ENCODE peak calls at places on chromosome 1, in eight cellular contexts. R is small intestine, X is Panc1, V is sigmoid colon, Q is spleen, B is neural progenitor cell, C is K562, U is SJCRH30. I is an unnamed sample.

GRCh38 chr1:67710417-67710816 is 25.4 kb downstream of the GADD45A start:
- DNase-seq in U (no peak), X (no peak), R (no peak), C (no peak), V (no peak), Q (no peak), B (no peak), I (no peak)

GRCh38 chr1:248828845-248829244 is 3.1 kb upstream of the SH3BP5L start:
- DNase-seq in V (no peak), R (no peak), B (no peak), X (no peak), C (peak; percentile 64), U (no peak), Q (no peak), I (no peak)

GRCh38 chr1:66624412-66625060 is 90.6 kb downstream of the SGIP1 start:
- DNase-seq in Q (no peak), V (no peak), R (no peak), B (no peak), C (no peak), U (no peak), X (peak; percentile 43), I (no peak)

GRCh38 chr1:41360074-41361027 is 883 bp upstream of the FOXO6 start:
- DNase-seq in U (peak; percentile 86), R (peak; percentile 52), C (no peak), X (no peak), V (no peak), B (peak; percentile 72), Q (peak; percentile 72), I (peak; percentile 68)

GRCh38 chr1:6635161-6635909 is 10.7 kb downstream of the THAP3 start:
- DNase-seq in R (no peak), B (no peak), X (no peak), V (no peak), U (no peak), C (no peak), Q (no peak), I (no peak)

GRCh38 chr1:186838380-186839076 is 9.8 kb downstream of the PLA2G4A start:
- DNase-seq in Q (no peak), C (no peak), B (no peak), X (no peak), U (no peak), R (peak; percentile 93), V (no peak), I (no peak)

GRCh38 chr1:179079113-179079761 is 2.6 kb upstream of the TOR3A start:
- DNase-seq in R (peak; percentile 77), B (peak; percentile 77), X (peak; percentile 47), C (peak; percentile 63), V (peak; percentile 74), U (peak; percentile 82), Q (no peak), I (peak; percentile 67)

GRCh38 chr1:81231729-81232038 is 569.0 kb upstream of the ADGRL2 start:
- DNase-seq in Q (no peak), B (no peak), R (no peak), U (no peak), C (no peak), X (no peak), V (no peak), I (no peak)

GRCh38 chr1:101996830-101997485 is at the start of gene OLFM3:
- DNase-seq in C (no peak), X (no peak), V (no peak), R (no peak), B (peak; percentile 94), U (peak; percentile 74), Q (peak; percentile 60), I (no peak)

GRCh38 chr1:235648954-235649721 is 446 bp downstream of the GNG4 start:
- DNase-seq in Q (peak; percentile 82), R (peak; percentile 66), U (peak; percentile 76), V (peak; percentile 64), X (no peak), C (no peak), B (peak; percentile 91), I (peak; percentile 68)

GRCh38 chr1:149888160-149888998 is 11.0 kb upstream of the BOLA1 start:
- DNase-seq in U (peak; percentile 90), Q (peak; percentile 93), C (peak; percentile 73), R (peak; percentile 90), B (peak; percentile 93), X (no peak), V (peak; percentile 94), I (peak; percentile 89)

GRCh38 chr1:11284784-11285183 is 11.8 kb downstream of the UBIAD1 start:
- DNase-seq in B (no peak), R (no peak), V (no peak), Q (no peak), C (no peak), U (no peak), X (no peak), I (no peak)

GRCh38 chr1:16248603-16249534 is 11.9 kb upstream of the CPLANE2 start:
- DNase-seq in U (peak; percentile 94), C (peak; percentile 78), R (peak; percentile 84), Q (no peak), X (no peak), B (no peak), V (peak; percentile 91), I (peak; percentile 81)

GRCh38 chr1:8702848-8703810 is 114.3 kb downstream of the RERE start:
- DNase-seq in R (peak; percentile 92), X (peak; percentile 82), V (peak; percentile 95), U (peak; percentile 95), C (peak; percentile 93), B (peak; percentile 97), Q (peak; percentile 96), I (peak; percentile 91)

GRCh38 chr1:111895456-111895855 is 94.0 kb downstream of the KCND3 start:
- DNase-seq in B (peak; percentile 30), U (peak; percentile 28), V (no peak), X (no peak), Q (no peak), R (no peak), C (no peak), I (no peak)

GRCh38 chr1:222299524-222299923 is 248.4 kb downstream of the HHIPL2 start:
- DNase-seq in R (no peak), Q (no peak), B (no peak), C (no peak), V (no peak), U (no peak), X (no peak), I (no peak)

GRCh38 chr1:167489581-167490340 is 28.6 kb downstream of the CD247 start:
- DNase-seq in U (no peak), V (no peak), B (peak; percentile 94), C (no peak), Q (no peak), R (no peak), X (no peak), I (no peak)

GRCh38 chr1:85125891-85126290 is 74.9 kb downstream of the SYDE2 start:
- DNase-seq in X (no peak), R (no peak), C (no peak), V (no peak), Q (no peak), B (no peak), U (no peak), I (no peak)

DNA sequence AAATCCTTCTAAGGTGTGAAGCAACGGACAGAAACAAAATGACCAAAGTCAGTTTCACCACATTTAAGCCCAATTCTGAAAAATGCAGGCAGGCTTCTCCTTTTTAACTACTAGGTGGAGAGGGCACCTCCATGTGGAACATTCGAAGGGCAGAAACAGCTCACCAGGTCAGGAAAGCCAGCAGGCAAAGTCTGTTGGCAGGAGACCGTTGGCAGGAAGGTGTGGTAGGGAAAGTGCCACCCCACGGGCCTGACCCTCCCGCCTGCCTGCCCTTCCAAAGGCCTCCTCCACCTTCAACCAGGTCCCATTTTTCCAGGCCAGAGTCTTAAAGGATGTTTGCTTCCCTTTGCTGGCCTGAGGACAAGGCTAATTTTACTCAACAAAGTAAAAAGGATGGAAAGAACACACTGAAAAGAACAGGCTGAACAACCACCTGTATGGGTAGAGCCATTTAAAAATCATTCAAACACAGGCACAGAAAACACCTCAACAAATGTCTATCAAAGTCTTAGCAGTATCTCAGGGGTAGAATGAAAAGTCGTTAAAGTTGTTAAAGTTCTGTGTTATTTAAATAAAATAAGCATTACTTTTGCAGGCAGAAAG is 26.4 kb downstream of the CAPZB start:
- DNase-seq in X (no peak), V (no peak), C (no peak), Q (no peak), B (no peak), U (no peak), R (peak; percentile 88), I (peak; percentile 71)
- H3K4me1 ChIP-seq in X (peaks cover 90% of the 10 kb centered on the region), V (peaks cover 92% of the 10 kb centered on the region), C (peaks cover 15% of the 10 kb centered on the region), Q (peaks cover 100% of the 10 kb centered on the region), B (peaks cover 75% of the 10 kb centered on the region), U (peaks cover 13% of the 10 kb centered on the region), R (peaks cover 12% of the 10 kb centered on the region), I (peaks cover 37% of the 10 kb centered on the region)

GRCh38 chr1:200626853-200627534 is 6.4 kb upstream of the KIF14 start:
- DNase-seq in B (no peak), R (no peak), V (no peak), Q (no peak), X (no peak), C (no peak), U (no peak), I (no peak)

GRCh38 chr1:200625381-200625824 is 4.9 kb upstream of the KIF14 start:
- DNase-seq in U (no peak), X (no peak), V (no peak), R (no peak), C (no peak), B (no peak), Q (no peak), I (no peak)

GRCh38 chr1:200627548-200628222 is 7.1 kb upstream of the KIF14 start:
- DNase-seq in V (no peak), Q (no peak), R (no peak), B (no peak), X (no peak), C (no peak), U (no peak), I (no peak)

GRCh38 chr1:200629876-200630514 is 9.4 kb upstream of the KIF14 start:
- DNase-seq in U (no peak), X (no peak), C (no peak), V (no peak), R (no peak), B (no peak), Q (peak; percentile 19), I (no peak)

GRCh38 chr1:200628223-200628868 is 7.8 kb upstream of the KIF14 start:
- DNase-seq in U (no peak), V (no peak), C (no peak), X (no peak), Q (peak; percentile 63), B (no peak), R (no peak), I (no peak)
- H3K4me1 ChIP-seq in U (no peaks in the 10 kb centered on the region), V (no peaks in the 10 kb centered on the region), C (no peaks in the 10 kb centered on the region), X (no peaks in the 10 kb centered on the region), Q (peaks cover 32% of the 10 kb centered on the region), B (no peaks in the 10 kb centered on the region), R (no peaks in the 10 kb centered on the region), I (no peaks in the 10 kb centered on the region)

GRCh38 chr1:204888294-204888693 is 17.6 kb downstream of the NFASC start:
- DNase-seq in X (no peak), B (no peak), U (no peak), V (no peak), Q (no peak), R (no peak), C (no peak), I (no peak)
- H3K4me1 ChIP-seq in X (no peaks in the 10 kb centered on the region), B (peaks cover 4% of the 10 kb centered on the region), U (peaks cover 17% of the 10 kb centered on the region), V (peaks cover 37% of the 10 kb centered on the region), Q (peaks cover 6% of the 10 kb centered on the region), R (no peaks in the 10 kb centered on the region), C (no peaks in the 10 kb centered on the region), I (no peaks in the 10 kb centered on the region)

GRCh38 chr1:159869173-159869572 is 6.7 kb upstream of the VSIG8 start:
- DNase-seq in Q (no peak), R (no peak), B (no peak), V (no peak), X (no peak), U (no peak), C (peak; percentile 56), I (no peak)
- H3K4me1 ChIP-seq in Q (peaks cover 11% of the 10 kb centered on the region), R (no peaks in the 10 kb centered on the region), B (peaks cover 14% of the 10 kb centered on the region), V (peaks cover 14% of the 10 kb centered on the region), X (no peaks in the 10 kb centered on the region), U (no peaks in the 10 kb centered on the region), C (peaks cover 13% of the 10 kb centered on the region), I (no peaks in the 10 kb centered on the region)